ENCODE peak calls at places on chromosome 6, in eight cellular contexts. T is activated B cell treated with CpG ODN at 0.5 μM for 24 hours; F is left ventricle myocardium superior; Z is WTC11; S is CD4-positive, alpha-beta T cell; G is ascending aorta; J is A549; B is stimulated activated naive CD4-positive, alpha-beta T cell. E is an unnamed sample.

GRCh38 chr6:18551228-18551627 is 164.1 kb downstream of the RNF144B start:
- DNase-seq in T (no peak), F (no peak), Z (no peak), S (no peak), G (no peak), J (no peak), B (no peak), E (no peak)

GRCh38 chr6:163667372-163668060 is 253.0 kb downstream of the QKI start:
- DNase-seq in T (no peak), F (no peak), Z (no peak), S (no peak), G (peak), J (no peak), B (no peak), E (peak)

GRCh38 chr6:111013144-111013905 is 31.5 kb downstream of the RPF2 start:
- DNase-seq in T (no peak), F (no peak), Z (no peak), S (no peak), G (no peak), J (no peak), B (no peak), E (no peak)

GRCh38 chr6:148501178-148501590 is 158.5 kb downstream of the SASH1 start:
- DNase-seq in T (no peak), F (no peak), Z (no peak), S (no peak), G (peak), J (peak), B (no peak), E (no peak)

GRCh38 chr6:31114540-31114876 is at the start of gene PSORS1C1:
- DNase-seq in T (no peak), F (peak), Z (no peak), S (no peak), G (peak), J (peak), B (no peak), E (peak)

GRCh38 chr6:97322811-97323210 is 39.8 kb upstream of the MMS22L start:
- DNase-seq in T (no peak), F (no peak), Z (no peak), S (no peak), G (no peak), J (no peak), B (no peak), E (no peak)

GRCh38 chr6:148037496-148037895 is 305.1 kb upstream of the SASH1 start:
- DNase-seq in T (no peak), F (no peak), Z (no peak), S (no peak), G (no peak), J (no peak), B (no peak), E (no peak)

GRCh38 chr6:157224178-157224956 is 99.0 kb downstream of the TMEM242 start:
- DNase-seq in T (peak), F (no peak), Z (no peak), S (no peak), G (peak), J (no peak), B (no peak), E (peak)

GRCh38 chr6:143271024-143271423 is 179.5 kb downstream of the ADAT2 start:
- DNase-seq in T (no peak), F (no peak), Z (no peak), S (no peak), G (no peak), J (no peak), B (no peak), E (no peak)

GRCh38 chr6:33622456-33623431 is 1.6 kb downstream of the ITPR3 start:
- DNase-seq in T (no peak), F (no peak), Z (no peak), S (no peak), G (no peak), J (no peak), B (no peak), E (no peak)

GRCh38 chr6:20789162-20789561 is 254.9 kb downstream of the CDKAL1 start:
- DNase-seq in T (no peak), F (no peak), Z (no peak), S (no peak), G (no peak), J (peak), B (no peak), E (no peak)

E was measured in upper lobe of left lung.